ENCODE peak calls at places on chromosomes 5 and 9, in eight cellular contexts. One of them, this sample, is unnamed.

GRCh38 chr9:7095054-7095453 is 337.3 kb downstream of the KDM4C start:
- DNase-seq in cardiac fibroblast: no peak
- DNase-seq in adrenal gland: no peak
- DNase-seq in HL-60: no peak
- DNase-seq in psoas muscle: no peak
- DNase-seq in NB4: no peak
- DNase-seq in dorsolateral prefrontal cortex: no peak
- DNase-seq in mucosa of descending colon: no peak
- DNase-seq in this sample: no peak

GRCh38 chr5:111595425-111595824 is 83.1 kb upstream of the STARD4 start:
- DNase-seq in HL-60: no peak
- DNase-seq in dorsolateral prefrontal cortex: no peak
- DNase-seq in mucosa of descending colon: no peak
- DNase-seq in NB4: no peak
- DNase-seq in cardiac fibroblast: no peak
- DNase-seq in psoas muscle: no peak
- DNase-seq in adrenal gland: no peak
- DNase-seq in this sample: no peak

GRCh38 chr9:116394070-116394469 is 240.5 kb downstream of the PAPPA start:
- DNase-seq in HL-60: no peak
- DNase-seq in adrenal gland: no peak
- DNase-seq in NB4: no peak
- DNase-seq in psoas muscle: no peak
- DNase-seq in cardiac fibroblast: no peak
- DNase-seq in dorsolateral prefrontal cortex: no peak
- DNase-seq in mucosa of descending colon: no peak
- DNase-seq in this sample: no peak

GRCh38 chr9:88418715-88419540 is 30.7 kb downstream of the SPIN1 start:
- DNase-seq in cardiac fibroblast: peak
- DNase-seq in HL-60: no peak
- DNase-seq in psoas muscle: no peak
- DNase-seq in mucosa of descending colon: no peak
- DNase-seq in NB4: peak
- DNase-seq in adrenal gland: no peak
- DNase-seq in dorsolateral prefrontal cortex: no peak
- DNase-seq in this sample: no peak

GRCh38 chr9:116809656-116810055 is 122.6 kb downstream of the TRIM32 start:
- DNase-seq in mucosa of descending colon: no peak
- DNase-seq in HL-60: no peak
- DNase-seq in psoas muscle: no peak
- DNase-seq in NB4: no peak
- DNase-seq in cardiac fibroblast: no peak
- DNase-seq in dorsolateral prefrontal cortex: no peak
- DNase-seq in adrenal gland: no peak
- DNase-seq in this sample: no peak

GRCh38 chr5:55816342-55816741 is 34.8 kb upstream of the IL31RA start:
- DNase-seq in NB4: peak
- DNase-seq in HL-60: no peak
- DNase-seq in psoas muscle: no peak
- DNase-seq in mucosa of descending colon: no peak
- DNase-seq in adrenal gland: no peak
- DNase-seq in cardiac fibroblast: peak
- DNase-seq in dorsolateral prefrontal cortex: no peak
- DNase-seq in this sample: peak

GRCh38 chr5:174744896-174745295 is 20.5 kb downstream of the MSX2 start:
- DNase-seq in mucosa of descending colon: no peak
- DNase-seq in cardiac fibroblast: no peak
- DNase-seq in NB4: no peak
- DNase-seq in HL-60: no peak
- DNase-seq in adrenal gland: no peak
- DNase-seq in dorsolateral prefrontal cortex: no peak
- DNase-seq in psoas muscle: no peak
- DNase-seq in this sample: no peak

GRCh38 chr5:80569086-80569960 is 757 bp downstream of the ANKRD34B start:
- DNase-seq in mucosa of descending colon: no peak
- DNase-seq in psoas muscle: no peak
- DNase-seq in cardiac fibroblast: no peak
- DNase-seq in dorsolateral prefrontal cortex: no peak
- DNase-seq in adrenal gland: no peak
- DNase-seq in HL-60: no peak
- DNase-seq in NB4: no peak
- DNase-seq in this sample: no peak

GRCh38 chr5:14635656-14636055 is 28.9 kb upstream of the OTULIN start:
- DNase-seq in mucosa of descending colon: no peak
- DNase-seq in psoas muscle: no peak
- DNase-seq in NB4: no peak
- DNase-seq in cardiac fibroblast: no peak
- DNase-seq in dorsolateral prefrontal cortex: no peak
- DNase-seq in HL-60: no peak
- DNase-seq in adrenal gland: no peak
- DNase-seq in this sample: no peak

GRCh38 chr9:134208310-134208841 is 44.0 kb upstream of the RNU6ATAC start:
- DNase-seq in mucosa of descending colon: no peak
- DNase-seq in dorsolateral prefrontal cortex: no peak
- DNase-seq in adrenal gland: no peak
- DNase-seq in NB4: no peak
- DNase-seq in cardiac fibroblast: peak
- DNase-seq in HL-60: no peak
- DNase-seq in psoas muscle: peak
- DNase-seq in this sample: no peak

GRCh38 chr5:96121362-96121761 is 159.7 kb upstream of the ELL2 start:
- DNase-seq in HL-60: no peak
- DNase-seq in adrenal gland: no peak
- DNase-seq in mucosa of descending colon: no peak
- DNase-seq in NB4: no peak
- DNase-seq in psoas muscle: no peak
- DNase-seq in cardiac fibroblast: no peak
- DNase-seq in dorsolateral prefrontal cortex: no peak
- DNase-seq in this sample: no peak

GRCh38 chr5:93307557-93307956 is 273.5 kb downstream of the NR2F1-AS1 start:
- DNase-seq in mucosa of descending colon: no peak
- DNase-seq in adrenal gland: no peak
- DNase-seq in dorsolateral prefrontal cortex: no peak
- DNase-seq in cardiac fibroblast: peak
- DNase-seq in HL-60: no peak
- DNase-seq in NB4: no peak
- DNase-seq in psoas muscle: no peak
- DNase-seq in this sample: peak

GRCh38 chr9:97625620-97626019 is 7.5 kb downstream of the TSTD2 start:
- DNase-seq in psoas muscle: no peak
- DNase-seq in mucosa of descending colon: no peak
- DNase-seq in NB4: no peak
- DNase-seq in cardiac fibroblast: no peak
- DNase-seq in dorsolateral prefrontal cortex: no peak
- DNase-seq in adrenal gland: no peak
- DNase-seq in HL-60: no peak
- DNase-seq in this sample: no peak

DNA sequence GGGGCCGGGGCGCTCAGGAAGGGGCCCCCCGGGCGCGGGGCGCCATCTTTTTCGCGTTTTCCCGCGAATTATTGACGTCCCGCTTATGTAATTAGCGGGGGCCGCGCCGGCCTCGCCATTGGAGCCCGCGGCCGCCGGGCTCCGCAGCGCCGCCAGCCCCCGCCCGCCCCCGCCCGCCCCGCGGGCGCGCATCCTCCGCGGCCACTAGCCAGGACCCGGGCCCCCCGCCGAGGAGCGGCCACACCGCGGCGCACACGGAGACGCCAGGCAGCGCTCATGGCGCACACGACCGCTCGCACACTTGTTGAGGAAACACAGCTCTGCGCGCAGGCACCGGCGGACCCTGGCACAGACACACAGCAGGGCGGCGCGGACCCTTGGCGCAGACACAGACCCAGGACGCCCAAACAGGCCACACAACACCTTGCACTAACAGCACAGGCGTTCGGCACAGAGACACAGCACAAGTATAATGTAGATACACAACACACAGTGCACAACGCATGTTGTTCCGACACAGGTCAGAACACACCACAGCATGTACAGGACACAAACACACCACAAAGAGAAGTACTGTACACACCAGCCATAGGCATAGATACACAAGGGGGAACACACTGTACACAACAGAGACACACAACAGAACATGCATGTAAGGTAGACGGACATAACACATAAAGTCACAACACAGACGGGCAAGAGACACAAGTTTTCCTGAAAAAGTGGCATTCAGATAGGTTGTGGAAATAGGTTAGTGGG is 467 bp upstream of the PHF19 start:
- DNase-seq in HL-60: peak
- DNase-seq in NB4: peak
- DNase-seq in adrenal gland: peak
- DNase-seq in psoas muscle: peak
- DNase-seq in dorsolateral prefrontal cortex: peak
- DNase-seq in cardiac fibroblast: peak
- DNase-seq in mucosa of descending colon: peak
- DNase-seq in this sample: peak
- H3K4me3 ChIP-seq in HL-60: peak
- H3K4me3 ChIP-seq in NB4: peak
- H3K4me3 ChIP-seq in adrenal gland: no peak
- H3K4me3 ChIP-seq in psoas muscle: peak
- H3K4me3 ChIP-seq in dorsolateral prefrontal cortex: peak
- H3K4me3 ChIP-seq in cardiac fibroblast: peak
- H3K4me3 ChIP-seq in mucosa of descending colon: peak
- H3K4me3 ChIP-seq in this sample: peak

DNA sequence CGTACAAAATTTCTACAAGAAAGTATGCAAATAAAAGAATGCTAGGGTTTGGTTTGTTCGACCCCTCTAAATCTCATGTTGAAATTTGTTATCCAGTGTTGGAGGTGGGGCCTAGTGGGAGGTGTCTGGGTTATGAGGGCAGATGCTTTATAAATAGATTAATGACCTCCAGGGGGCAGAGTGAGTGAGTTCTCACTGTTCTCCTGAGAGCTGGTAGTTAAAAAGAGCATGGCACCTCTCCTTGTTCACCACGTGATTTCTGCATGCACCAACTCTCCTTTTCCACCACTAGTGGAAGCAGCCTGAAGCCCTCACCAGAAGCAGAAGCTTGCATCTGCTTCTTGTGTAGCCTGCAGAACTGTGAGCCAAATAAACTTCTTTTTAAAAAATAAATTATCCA is 50.4 kb upstream of the FAM170A start:
- DNase-seq in HL-60: peak
- DNase-seq in dorsolateral prefrontal cortex: no peak
- DNase-seq in NB4: peak
- DNase-seq in psoas muscle: no peak
- DNase-seq in cardiac fibroblast: peak
- DNase-seq in mucosa of descending colon: no peak
- DNase-seq in adrenal gland: no peak
- DNase-seq in this sample: peak
- TF ChIP-seq CTCF in HL-60: no peak
- TF ChIP-seq CTCF in dorsolateral prefrontal cortex: no peak
- TF ChIP-seq CTCF in NB4: peak
- TF ChIP-seq CTCF in psoas muscle: no peak
- TF ChIP-seq CTCF in cardiac fibroblast: no peak
- TF ChIP-seq CTCF in mucosa of descending colon: no peak
- TF ChIP-seq CTCF in adrenal gland: no peak
- TF ChIP-seq CTCF in this sample: peak

DNA sequence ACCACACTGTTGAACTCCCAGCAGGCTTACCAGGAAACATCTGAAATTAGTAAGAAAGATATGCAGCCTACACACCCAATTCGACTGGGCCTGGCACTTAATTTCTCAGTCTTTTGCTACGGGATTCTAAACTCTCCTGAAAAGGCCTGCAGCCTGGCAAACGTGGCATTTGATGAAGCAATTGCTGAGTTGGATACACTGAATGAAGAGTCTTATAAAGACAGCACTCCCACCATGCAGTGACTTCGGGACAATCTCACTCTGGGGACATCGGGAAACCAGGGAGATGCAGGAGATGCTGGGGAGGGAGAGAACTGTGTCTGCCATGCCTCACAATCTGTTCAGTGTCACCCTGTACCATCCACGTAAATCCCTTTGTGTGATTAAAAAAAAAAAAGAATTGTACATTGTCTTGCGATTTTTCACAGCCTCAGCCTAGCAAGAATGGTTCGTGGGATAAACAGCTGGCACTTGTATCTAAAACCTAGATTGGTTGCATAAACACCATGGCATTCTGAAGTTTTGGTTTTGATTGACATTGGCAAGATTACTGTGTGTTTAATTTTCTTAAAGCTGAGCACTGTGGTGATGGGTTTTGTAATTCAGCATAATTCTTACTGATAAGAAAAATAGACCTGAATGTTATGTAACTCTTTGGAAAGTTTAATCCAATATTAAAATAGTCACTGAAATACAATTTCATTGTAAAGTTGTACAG is 23.2 kb upstream of the ANKRD18A start:
- DNase-seq in dorsolateral prefrontal cortex: no peak
- DNase-seq in mucosa of descending colon: no peak
- DNase-seq in cardiac fibroblast: no peak
- DNase-seq in psoas muscle: no peak
- DNase-seq in NB4: no peak
- DNase-seq in adrenal gland: no peak
- DNase-seq in HL-60: no peak
- DNase-seq in this sample: no peak
- H3K4me3 ChIP-seq in dorsolateral prefrontal cortex: no peak
- H3K4me3 ChIP-seq in mucosa of descending colon: no peak
- H3K4me3 ChIP-seq in cardiac fibroblast: no peak
- H3K4me3 ChIP-seq in psoas muscle: no peak
- H3K4me3 ChIP-seq in NB4: no peak
- H3K4me3 ChIP-seq in adrenal gland: no peak
- H3K4me3 ChIP-seq in HL-60: no peak
- H3K4me3 ChIP-seq in this sample: no peak

GRCh38 chr5:123452401-123452800 is 29.2 kb upstream of the CEP120 start:
- DNase-seq in psoas muscle: no peak
- DNase-seq in cardiac fibroblast: no peak
- DNase-seq in mucosa of descending colon: no peak
- DNase-seq in dorsolateral prefrontal cortex: no peak
- DNase-seq in NB4: peak
- DNase-seq in HL-60: no peak
- DNase-seq in adrenal gland: no peak
- DNase-seq in this sample: no peak

GRCh38 chr5:123455095-123455494 is 31.9 kb upstream of the CEP120 start:
- DNase-seq in dorsolateral prefrontal cortex: no peak
- DNase-seq in NB4: no peak
- DNase-seq in adrenal gland: no peak
- DNase-seq in cardiac fibroblast: no peak
- DNase-seq in HL-60: no peak
- DNase-seq in psoas muscle: no peak
- DNase-seq in mucosa of descending colon: no peak
- DNase-seq in this sample: no peak

GRCh38 chr5:123454236-123454911 is 31.2 kb upstream of the CEP120 start:
- DNase-seq in NB4: peak
- DNase-seq in dorsolateral prefrontal cortex: no peak
- DNase-seq in HL-60: no peak
- DNase-seq in mucosa of descending colon: no peak
- DNase-seq in psoas muscle: no peak
- DNase-seq in cardiac fibroblast: peak
- DNase-seq in adrenal gland: no peak
- DNase-seq in this sample: peak

GRCh38 chr5:123456242-123456641 is 33.0 kb upstream of the CEP120 start:
- DNase-seq in NB4: no peak
- DNase-seq in psoas muscle: no peak
- DNase-seq in mucosa of descending colon: no peak
- DNase-seq in adrenal gland: no peak
- DNase-seq in cardiac fibroblast: no peak
- DNase-seq in HL-60: no peak
- DNase-seq in dorsolateral prefrontal cortex: no peak
- DNase-seq in this sample: no peak

DNA sequence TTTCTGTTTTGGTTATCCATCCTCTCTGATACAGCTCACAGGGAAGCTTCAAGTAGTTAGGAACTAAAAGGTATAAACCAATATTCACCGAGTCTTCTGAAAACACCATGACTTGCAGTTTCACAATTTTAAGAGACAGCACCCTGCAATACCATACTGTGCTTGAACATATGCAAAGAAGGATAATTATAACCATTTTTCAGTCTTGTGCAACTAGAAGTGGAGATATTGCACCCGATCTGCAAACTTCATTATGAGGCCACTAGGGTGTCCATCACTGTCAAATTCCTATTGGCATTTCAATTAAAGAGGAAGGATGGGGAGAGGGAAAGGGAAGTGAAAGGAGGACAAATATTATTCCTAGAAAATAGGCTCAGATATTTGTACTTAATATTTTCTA is 32.4 kb upstream of the CEP120 start:
- DNase-seq in cardiac fibroblast: no peak
- DNase-seq in dorsolateral prefrontal cortex: no peak
- DNase-seq in HL-60: peak
- DNase-seq in NB4: peak
- DNase-seq in psoas muscle: no peak
- DNase-seq in mucosa of descending colon: no peak
- DNase-seq in adrenal gland: no peak
- DNase-seq in this sample: no peak
- TF ChIP-seq CTCF in cardiac fibroblast: no peak
- TF ChIP-seq CTCF in dorsolateral prefrontal cortex: no peak
- TF ChIP-seq CTCF in HL-60: no peak
- TF ChIP-seq CTCF in NB4: no peak
- TF ChIP-seq CTCF in psoas muscle: no peak
- TF ChIP-seq CTCF in mucosa of descending colon: no peak
- TF ChIP-seq CTCF in adrenal gland: no peak
- TF ChIP-seq CTCF in this sample: no peak

This sample was measured in fibroblast of villous mesenchyme.